ENCODE peak calls at places on chromosomes 4 and X, in five cellular contexts. K is esophagus muscularis mucosa, N is thoracic aorta, I is IMR-90, A is mesenchymal stem cell. Y is an unnamed sample.

GRCh38 chr4:7971881-7972500 is 32.3 kb upstream of the AFAP1 start:
- DNase-seq in K (no peak), N (no peak), I (no peak), A (no peak), Y (no peak)

GRCh38 chr4:95362066-95362465 is 186.7 kb downstream of the UNC5C start:
- DNase-seq in K (no peak), N (no peak), I (no peak), A (no peak), Y (no peak)

GRCh38 chr4:76920715-76921114 is 22.8 kb upstream of the SOWAHB start:
- DNase-seq in K (no peak), N (no peak), I (no peak), A (no peak), Y (no peak)

GRCh38 chr4:7557447-7557846 is 122.7 kb upstream of the PSAPL1 start:
- DNase-seq in K (no peak), N (no peak), I (peak; percentile 82), A (peak; percentile 82), Y (no peak)

GRCh38 chr4:152100378-152101201 is 339.8 kb upstream of the GATB start:
- DNase-seq in K (peak; percentile 87), N (no peak), I (no peak), A (no peak), Y (no peak)

GRCh38 chr4:100872811-100873210 is 355.0 kb upstream of the EMCN start:
- DNase-seq in K (no peak), N (no peak), I (no peak), A (peak; percentile 69), Y (no peak)

GRCh38 chr4:139440971-139441370 is 12.9 kb upstream of the RAB33B start:
- DNase-seq in K (no peak), N (no peak), I (peak; percentile 3), A (no peak), Y (no peak)

GRCh38 chr4:111960241-111960667 is 185.0 kb upstream of the FAM241A start:
- DNase-seq in K (no peak), N (no peak), I (no peak), A (peak; percentile 62), Y (no peak)

GRCh38 chr4:150078041-150078995 is at the start of gene DCLK2:
- DNase-seq in K (peak; percentile 93), N (peak; percentile 52), I (peak; percentile 87), A (peak; percentile 86), Y (peak; percentile 82)

GRCh38 chr4:41976775-41977516 is 4.6 kb upstream of the DCAF4L1 start:
- DNase-seq in K (no peak), N (no peak), I (peak; percentile 2), A (peak; percentile 45), Y (no peak)

GRCh38 chr4:169229571-169230028 is 41.2 kb downstream of the SH3RF1 start:
- DNase-seq in K (peak; percentile 68), N (peak; percentile 36), I (peak; percentile 96), A (peak; percentile 93), Y (no peak)

GRCh38 chr4:25301471-25301870 is 11.1 kb upstream of the ZCCHC4 start:
- DNase-seq in K (no peak), N (no peak), I (no peak), A (no peak), Y (no peak)

GRCh38 chr4:7805533-7806079 is 134.1 kb downstream of the AFAP1 start:
- DNase-seq in K (no peak), N (no peak), I (peak; percentile 95), A (peak; percentile 67), Y (no peak)

GRCh38 chr4:185115827-185116232 is 27.2 kb upstream of the SLC25A4 start:
- DNase-seq in K (no peak), N (no peak), I (peak; percentile 94), A (peak; percentile 89), Y (no peak)

GRCh38 chr4:67327245-67327860 is 217.9 kb downstream of the CENPC start:
- DNase-seq in K (no peak), N (no peak), I (peak; percentile 42), A (peak; percentile 60), Y (peak; percentile 79)

GRCh38 chr4:102036619-102037376 is 246.3 kb downstream of the BANK1 start:
- DNase-seq in K (no peak), N (no peak), I (peak; percentile 25), A (no peak), Y (no peak)

GRCh38 chr4:2364654-2365053 is 53.8 kb downstream of the ZFYVE28 start:
- DNase-seq in K (no peak), N (no peak), I (no peak), A (no peak), Y (no peak)

GRCh38 chr4:155039162-155039561 is 169.3 kb upstream of the NPY2R start:
- DNase-seq in K (no peak), N (no peak), I (no peak), A (no peak), Y (no peak)

GRCh38 chr4:83240379-83240875 is 44.2 kb downstream of the COQ2 start:
- DNase-seq in K (no peak), N (no peak), I (no peak), A (no peak), Y (no peak)

GRCh38 chr4:1870328-1870577 is 940 bp upstream of the NSD2 start:
- DNase-seq in K (peak; percentile 95), N (peak; percentile 42), I (peak; percentile 66), A (peak; percentile 87), Y (peak; percentile 81)

GRCh38 chr4:130608121-130608520 is 1512.2 kb downstream of the C4orf33 start:
- DNase-seq in K (no peak), N (no peak), I (no peak), A (no peak), Y (no peak)

GRCh38 chr4:84324303-84324702 is 174.8 kb downstream of the NKX6-1 start:
- DNase-seq in K (no peak), N (no peak), I (no peak), A (no peak), Y (no peak)

GRCh38 chr4:128653514-128654420 is 155.7 kb upstream of the JADE1 start:
- DNase-seq in K (no peak), N (no peak), I (peak; percentile 70), A (peak; percentile 84), Y (no peak)

GRCh38 chrX:53048169-53049126 is at the start of gene GPR173:
- DNase-seq in K (no peak), N (no peak), I (peak; percentile 66), A (peak; percentile 60), Y (peak; percentile 77)

GRCh38 chrX:40855932-40856515 is 120.7 kb upstream of the MED14 start:
- DNase-seq in K (no peak), N (no peak), I (no peak), A (no peak), Y (no peak)

GRCh38 chrX:12447448-12448154 is 309.3 kb downstream of the FRMPD4 start:
- DNase-seq in K (no peak), N (no peak), I (peak; percentile 95), A (peak; percentile 84), Y (no peak)

GRCh38 chrX:117274943-117275342 is 812.2 kb upstream of the CT83 start:
- DNase-seq in K (no peak), N (no peak), I (no peak), A (no peak), Y (no peak)

GRCh38 chrX:66635360-66635759 is 3.5 kb downstream of the EDA2R start:
- DNase-seq in K (no peak), N (no peak), I (peak; percentile 86), A (peak; percentile 78), Y (no peak)

GRCh38 chr4:73922766-73923630 is 53.8 kb downstream of the CXCL1 start:
- DNase-seq in K (no peak), N (no peak), I (peak; percentile 59), A (peak; percentile 54), Y (no peak)

GRCh38 chr4:155592568-155593343 is 73.9 kb upstream of the GUCY1A1 start:
- DNase-seq in K (no peak), N (no peak), I (peak; percentile 84), A (no peak), Y (no peak)

GRCh38 chr4:86959588-86960500 is 25.0 kb downstream of the AFF1 start:
- DNase-seq in K (no peak), N (no peak), I (no peak), A (peak; percentile 20), Y (peak; percentile 84)

GRCh38 chr4:7169134-7169533 is 23.2 kb upstream of the SORCS2 start:
- DNase-seq in K (no peak), N (no peak), I (no peak), A (no peak), Y (no peak)

GRCh38 chr4:95835672-95836071 is 4.2 kb upstream of the PDHA2 start:
- DNase-seq in K (no peak), N (no peak), I (no peak), A (peak; percentile 22), Y (peak; percentile 38)

GRCh38 chr4:5995901-5996623 is 22.2 kb downstream of the C4orf50 start:
- DNase-seq in K (no peak), N (no peak), I (no peak), A (no peak), Y (no peak)

GRCh38 chr4:109816082-109816442 is 500 bp downstream of the GAR1 start:
- DNase-seq in K (no peak), N (no peak), I (no peak), A (no peak), Y (peak; percentile 42)

DNA sequence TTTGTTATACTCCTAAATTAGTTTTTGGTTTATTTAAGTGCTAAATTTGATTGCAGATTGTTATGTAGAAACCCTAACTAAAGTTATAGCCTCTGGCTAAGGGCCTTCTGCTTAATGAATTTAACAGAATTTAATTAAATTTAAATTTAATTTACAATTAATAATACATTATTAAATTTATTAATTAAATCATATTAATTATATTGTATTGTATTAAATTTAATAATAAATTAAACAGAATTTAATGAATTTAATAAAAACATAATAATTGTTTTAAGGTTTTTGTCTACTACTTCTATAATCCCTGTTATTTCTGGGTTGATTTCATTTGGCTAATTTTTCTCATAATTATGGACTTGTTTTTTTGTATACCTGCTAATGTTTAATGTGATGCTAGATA is 141.9 kb upstream of the TECRL start:
- DNase-seq in K (no peak), N (no peak), I (no peak), A (no peak), Y (no peak)
- H3K4me1 ChIP-seq in K (no peaks in the 10 kb centered on the region), N (no peaks in the 10 kb centered on the region), I (no peaks in the 10 kb centered on the region), A (no peaks in the 10 kb centered on the region), Y (no peaks in the 10 kb centered on the region)

GRCh38 chr4:53371843-53372521 is 5.5 kb upstream of the FIP1L1 start:
- DNase-seq in K (no peak), N (no peak), I (no peak), A (no peak), Y (no peak)
- H3K4me1 ChIP-seq in K (no peaks in the 10 kb centered on the region), N (no peaks in the 10 kb centered on the region), I (no peaks in the 10 kb centered on the region), A (no peaks in the 10 kb centered on the region), Y (peaks cover 2% of the 10 kb centered on the region)

DNA sequence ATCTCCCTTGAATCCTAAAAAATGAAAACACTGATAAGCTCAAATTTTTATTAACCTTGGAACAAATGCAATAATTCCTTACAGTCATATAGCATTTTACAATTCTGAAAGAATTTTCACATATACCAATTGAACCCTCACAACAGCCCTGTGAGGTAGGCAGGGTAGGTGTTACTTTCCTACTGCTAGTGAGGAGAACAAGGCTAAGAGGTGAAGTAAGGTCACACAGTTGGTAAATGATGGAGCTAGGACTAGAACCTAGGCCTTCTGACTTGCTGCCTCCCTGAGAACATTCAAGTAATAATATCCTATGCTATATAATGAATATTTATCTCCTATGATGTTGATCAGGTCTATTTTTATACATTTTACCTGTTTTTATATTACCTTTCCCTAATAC is 9.7 kb downstream of the TAF9B start:
- DNase-seq in K (no peak), N (no peak), I (no peak), A (no peak), Y (no peak)
- H3K4me1 ChIP-seq in K (no peaks in the 10 kb centered on the region), N (no peaks in the 10 kb centered on the region), I (no peaks in the 10 kb centered on the region), A (no peaks in the 10 kb centered on the region), Y (no peaks in the 10 kb centered on the region)

GRCh38 chr4:183074288-183074990 is 24.6 kb upstream of the WWC2 start:
- DNase-seq in K (no peak), N (no peak), I (peak; percentile 32), A (peak; percentile 21), Y (no peak)
- H3K4me1 ChIP-seq in K (peaks cover 3% of the 10 kb centered on the region), N (no peaks in the 10 kb centered on the region), I (no peaks in the 10 kb centered on the region), A (peaks cover 2% of the 10 kb centered on the region), Y (peaks cover 22% of the 10 kb centered on the region)

Y was measured in HAP-1.